ENCODE peak calls at places on chromosome 11, in ten cellular contexts. B is CD8-positive, alpha-beta T cell; W is upper lobe of right lung; O is heart left ventricle; I is astrocyte of the spinal cord; Y is IMR-90; R is epithelial cell of esophagus; T is transverse colon; L is esophagus muscularis mucosa; A is tibial nerve. Q is an unnamed sample.

GRCh38 chr11:121105063-121105480 is 4.0 kb downstream of the TECTA start:
- DNase-seq in B (no peak), W (no peak), O (peak), I (no peak), Y (peak), R (no peak), T (no peak), L (no peak), A (peak), Q (peak)

GRCh38 chr11:35305670-35306382 is 113.5 kb downstream of the SLC1A2 start:
- DNase-seq in B (peak), W (no peak), O (no peak), I (peak), Y (peak), R (peak), T (peak), L (no peak), A (no peak), Q (no peak)

GRCh38 chr11:85941380-85941973 is 86.3 kb downstream of the CCDC83 start:
- DNase-seq in B (no peak), W (no peak), O (peak), I (peak), Y (peak), R (peak), T (peak), L (no peak), A (peak), Q (peak)

GRCh38 chr11:103234974-103235373 is 125.7 kb downstream of the DYNC2H1 start:
- DNase-seq in B (no peak), W (no peak), O (no peak), I (peak), Y (peak), R (peak), T (no peak), L (no peak), A (no peak), Q (no peak)

GRCh38 chr11:130383363-130384168 is 44.8 kb downstream of the ADAMTS8 start:
- DNase-seq in B (no peak), W (no peak), O (no peak), I (peak), Y (peak), R (no peak), T (no peak), L (no peak), A (no peak), Q (no peak)

GRCh38 chr11:46336781-46337180 is 10.5 kb upstream of the DGKZ start:
- DNase-seq in B (no peak), W (peak), O (no peak), I (no peak), Y (no peak), R (no peak), T (no peak), L (no peak), A (no peak), Q (no peak)

GRCh38 chr11:70067591-70068341 is 10.4 kb upstream of the ANO1 start:
- DNase-seq in B (no peak), W (no peak), O (no peak), I (no peak), Y (no peak), R (peak), T (no peak), L (peak), A (no peak), Q (peak)

GRCh38 chr11:119307219-119307618 is 9.7 kb downstream of the MCAM start:
- DNase-seq in B (no peak), W (no peak), O (no peak), I (no peak), Y (no peak), R (no peak), T (no peak), L (no peak), A (no peak), Q (no peak)

GRCh38 chr11:9219572-9219971 is 45.6 kb downstream of the DENND5A start:
- DNase-seq in B (no peak), W (no peak), O (no peak), I (peak), Y (peak), R (peak), T (no peak), L (no peak), A (peak), Q (no peak)

GRCh38 chr11:134331565-134332188 is at the start of gene GLB1L2:
- DNase-seq in B (peak), W (peak), O (peak), I (no peak), Y (no peak), R (peak), T (peak), L (peak), A (peak), Q (peak)

GRCh38 chr11:102085864-102086551 is 24.2 kb upstream of the YAP1 start:
- DNase-seq in B (no peak), W (no peak), O (no peak), I (peak), Y (peak), R (peak), T (no peak), L (no peak), A (no peak), Q (no peak)

GRCh38 chr11:75536786-75537629 is 11.3 kb upstream of the GDPD5 start:
- DNase-seq in B (peak), W (no peak), O (no peak), I (no peak), Y (peak), R (peak), T (no peak), L (no peak), A (no peak), Q (no peak)

GRCh38 chr11:75873417-75874148 is 58.6 kb downstream of the UVRAG start:
- DNase-seq in B (no peak), W (no peak), O (no peak), I (no peak), Y (no peak), R (no peak), T (no peak), L (no peak), A (no peak), Q (no peak)

GRCh38 chr11:99920956-99921355 is 766.1 kb upstream of the ARHGAP42 start:
- DNase-seq in B (no peak), W (no peak), O (no peak), I (no peak), Y (no peak), R (no peak), T (no peak), L (no peak), A (no peak), Q (no peak)

DNA sequence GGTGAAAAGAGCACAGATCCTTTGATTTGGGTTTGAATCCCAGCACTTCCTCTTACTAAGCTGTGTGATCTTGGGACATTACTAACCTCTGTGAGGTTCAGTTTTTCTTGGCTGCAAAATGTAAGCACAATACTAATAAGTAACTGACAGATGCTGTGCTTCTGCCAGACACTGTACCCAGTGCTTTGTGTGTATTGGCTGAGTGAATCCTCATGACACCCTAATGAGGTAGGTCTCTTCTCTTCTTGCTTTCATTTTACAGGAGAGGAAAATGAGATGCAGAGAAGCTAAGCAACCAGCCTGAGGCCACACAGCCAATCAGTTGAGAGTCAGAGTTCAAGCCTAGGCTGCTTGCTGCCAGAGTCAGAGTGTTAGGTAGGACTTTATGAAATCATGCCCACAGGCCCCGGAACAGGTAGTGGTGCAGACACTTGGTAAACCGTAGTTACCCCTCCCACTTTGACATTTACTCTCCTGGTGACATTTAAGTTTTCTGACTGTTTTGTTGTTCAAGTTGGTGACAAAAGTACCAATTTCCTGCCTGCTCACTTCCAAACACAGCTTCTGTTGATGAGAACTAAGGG is 21.2 kb downstream of the PTPRJ start:
- DNase-seq in B (peak), W (no peak), O (no peak), I (peak), Y (peak), R (no peak), T (peak), L (no peak), A (no peak), Q (no peak)
- H3K4me3 ChIP-seq in B (peak), W (no peak), O (no peak), I (no peak), Y (no peak), R (no peak), T (no peak), L (no peak), A (no peak), Q (no peak)

GRCh38 chr11:118142809-118143208 is 9.8 kb downstream of the SCN4B start:
- DNase-seq in B (no peak), W (peak), O (no peak), I (no peak), Y (no peak), R (peak), T (peak), L (no peak), A (no peak), Q (peak)
- H3K4me3 ChIP-seq in B (no peak), W (no peak), O (no peak), I (no peak), Y (no peak), R (no peak), T (no peak), L (no peak), A (no peak), Q (no peak)

GRCh38 chr11:114163830-114164401 is 104.4 kb downstream of the ZBTB16 start:
- DNase-seq in B (no peak), W (no peak), O (no peak), I (peak), Y (no peak), R (peak), T (peak), L (no peak), A (peak), Q (peak)
- H3K4me3 ChIP-seq in B (no peak), W (no peak), O (peak), I (no peak), Y (no peak), R (no peak), T (no peak), L (peak), A (no peak), Q (peak)

GRCh38 chr11:123247813-123248379 is 52.8 kb upstream of the CLMP start:
- DNase-seq in B (no peak), W (no peak), O (no peak), I (no peak), Y (no peak), R (no peak), T (no peak), L (no peak), A (no peak), Q (no peak)

GRCh38 chr11:123247498-123247799 is 52.4 kb upstream of the CLMP start:
- DNase-seq in B (no peak), W (no peak), O (no peak), I (no peak), Y (no peak), R (no peak), T (no peak), L (no peak), A (no peak), Q (no peak)

GRCh38 chr11:123249354-123249753 is 54.3 kb upstream of the CLMP start:
- DNase-seq in B (no peak), W (no peak), O (no peak), I (no peak), Y (peak), R (no peak), T (no peak), L (no peak), A (no peak), Q (no peak)

GRCh38 chr11:123245567-123245966 is 50.5 kb upstream of the CLMP start:
- DNase-seq in B (no peak), W (no peak), O (no peak), I (no peak), Y (no peak), R (no peak), T (no peak), L (no peak), A (no peak), Q (no peak)

DNA sequence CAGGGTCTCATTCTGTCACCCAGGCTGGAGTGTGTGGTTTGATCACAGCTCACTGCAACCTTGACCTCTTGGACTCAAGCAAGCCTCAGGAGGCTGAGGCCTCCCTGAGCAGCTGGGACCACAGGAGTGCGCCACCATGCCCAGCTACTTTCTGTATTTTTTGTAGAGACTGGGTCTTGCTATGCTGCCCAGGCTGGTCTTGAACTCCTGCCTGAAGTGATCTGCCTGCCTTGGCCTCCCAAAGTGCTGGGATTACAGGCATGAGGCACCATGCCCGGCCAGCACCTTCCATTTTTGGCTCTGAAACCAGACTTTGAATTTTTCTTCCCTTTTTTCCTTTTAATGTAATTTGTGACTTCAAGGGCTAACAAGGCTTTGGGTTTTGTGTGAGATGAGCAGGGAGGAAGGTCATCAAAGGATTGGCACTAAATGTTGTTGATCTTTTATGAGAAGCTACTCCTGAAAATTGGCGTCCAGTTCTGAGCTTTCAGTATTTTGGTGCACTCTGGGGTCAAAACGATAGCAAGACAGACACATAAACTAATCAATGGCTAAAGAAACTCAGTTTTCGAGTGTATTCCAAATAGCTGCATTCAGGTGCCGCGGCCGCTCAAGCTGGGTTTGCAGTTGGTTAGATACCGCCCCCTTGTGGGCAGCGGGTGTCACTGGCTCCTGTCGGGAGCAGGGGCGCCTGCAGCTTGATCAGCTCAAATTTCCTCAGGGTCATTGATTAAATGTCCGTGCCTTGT is 51.9 kb upstream of the CLMP start:
- DNase-seq in B (peak), W (peak), O (peak), I (peak), Y (peak), R (peak), T (peak), L (no peak), A (peak), Q (peak)
- H3K4me3 ChIP-seq in B (no peak), W (no peak), O (no peak), I (no peak), Y (no peak), R (no peak), T (no peak), L (no peak), A (no peak), Q (no peak)

GRCh38 chr11:66126808-66127555 is 56.9 kb downstream of the PACS1 start:
- DNase-seq in B (peak), W (peak), O (peak), I (peak), Y (peak), R (peak), T (peak), L (no peak), A (peak), Q (peak)
- H3K4me3 ChIP-seq in B (peak), W (no peak), O (peak), I (no peak), Y (no peak), R (no peak), T (no peak), L (no peak), A (no peak), Q (no peak)

GRCh38 chr11:73140213-73141030 is 1.7 kb downstream of the FCHSD2 start:
- DNase-seq in B (no peak), W (no peak), O (peak), I (peak), Y (peak), R (peak), T (no peak), L (peak), A (no peak), Q (no peak)

GRCh38 chr11:73139476-73140198 is 2.5 kb downstream of the FCHSD2 start:
- DNase-seq in B (no peak), W (no peak), O (no peak), I (peak), Y (peak), R (no peak), T (no peak), L (no peak), A (no peak), Q (no peak)

GRCh38 chr11:73137942-73138274 is 4.2 kb downstream of the FCHSD2 start:
- DNase-seq in B (no peak), W (no peak), O (no peak), I (no peak), Y (no peak), R (no peak), T (no peak), L (no peak), A (no peak), Q (no peak)

GRCh38 chr11:73135346-73136284 is 6.5 kb downstream of the FCHSD2 start:
- DNase-seq in B (no peak), W (no peak), O (no peak), I (no peak), Y (no peak), R (no peak), T (no peak), L (no peak), A (no peak), Q (no peak)

GRCh38 chr11:73137262-73137941 is 4.7 kb downstream of the FCHSD2 start:
- DNase-seq in B (no peak), W (no peak), O (no peak), I (no peak), Y (no peak), R (no peak), T (no peak), L (no peak), A (no peak), Q (no peak)
- H3K4me3 ChIP-seq in B (no peak), W (no peak), O (no peak), I (no peak), Y (no peak), R (no peak), T (no peak), L (no peak), A (no peak), Q (no peak)

DNA sequence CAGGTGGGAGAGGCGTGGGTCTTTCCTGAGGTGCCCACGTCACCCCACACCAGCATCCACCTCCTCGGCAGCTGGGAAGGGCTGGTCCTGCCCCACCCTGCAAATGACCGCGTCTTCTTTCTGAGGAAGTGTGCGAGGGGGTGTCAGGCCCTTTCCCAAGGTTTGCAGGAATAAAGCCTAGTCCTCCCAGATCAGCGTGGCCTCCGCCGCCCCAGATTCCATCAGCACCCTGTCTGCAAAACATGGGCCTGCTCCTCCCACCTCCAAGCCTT is 14.4 kb upstream of the SLC39A13 start:
- DNase-seq in B (no peak), W (peak), O (no peak), I (no peak), Y (no peak), R (no peak), T (no peak), L (no peak), A (no peak), Q (peak)
- H3K4me3 ChIP-seq in B (peak), W (peak), O (peak), I (no peak), Y (no peak), R (no peak), T (no peak), L (no peak), A (no peak), Q (no peak)

GRCh38 chr11:703515-703914 is 2.5 kb upstream of the EPS8L2 start:
- DNase-seq in B (no peak), W (no peak), O (no peak), I (no peak), Y (no peak), R (no peak), T (no peak), L (no peak), A (no peak), Q (no peak)

GRCh38 chr11:704189-704798 is 1.7 kb upstream of the EPS8L2 start:
- DNase-seq in B (no peak), W (no peak), O (no peak), I (no peak), Y (no peak), R (no peak), T (no peak), L (no peak), A (no peak), Q (no peak)

GRCh38 chr11:704799-705645 is 1.0 kb upstream of the EPS8L2 start:
- DNase-seq in B (no peak), W (peak), O (no peak), I (no peak), Y (no peak), R (peak), T (peak), L (no peak), A (no peak), Q (peak)

GRCh38 chr11:701741-702513 is 4.1 kb upstream of the EPS8L2 start:
- DNase-seq in B (no peak), W (no peak), O (no peak), I (no peak), Y (no peak), R (no peak), T (no peak), L (no peak), A (no peak), Q (no peak)

GRCh38 chr11:702731-703461 is 3.1 kb upstream of the EPS8L2 start:
- DNase-seq in B (no peak), W (peak), O (no peak), I (no peak), Y (no peak), R (no peak), T (peak), L (no peak), A (no peak), Q (peak)
- H3K4me3 ChIP-seq in B (no peak), W (no peak), O (no peak), I (no peak), Y (no peak), R (no peak), T (no peak), L (no peak), A (no peak), Q (no peak)

GRCh38 chr11:6225896-6226295 is 8.5 kb downstream of the FHIP1B start:
- DNase-seq in B (no peak), W (no peak), O (no peak), I (no peak), Y (no peak), R (no peak), T (peak), L (no peak), A (no peak), Q (no peak)

GRCh38 chr11:6233984-6234313 is 487 bp downstream of the FHIP1B start:
- DNase-seq in B (no peak), W (no peak), O (no peak), I (no peak), Y (no peak), R (no peak), T (peak), L (no peak), A (no peak), Q (no peak)

GRCh38 chr11:6232899-6233298 is 1.5 kb downstream of the FHIP1B start:
- DNase-seq in B (no peak), W (no peak), O (no peak), I (no peak), Y (no peak), R (no peak), T (no peak), L (no peak), A (no peak), Q (no peak)

GRCh38 chr11:6228520-6228919 is 5.9 kb downstream of the FHIP1B start:
- DNase-seq in B (no peak), W (no peak), O (no peak), I (no peak), Y (no peak), R (no peak), T (no peak), L (no peak), A (no peak), Q (no peak)

DNA sequence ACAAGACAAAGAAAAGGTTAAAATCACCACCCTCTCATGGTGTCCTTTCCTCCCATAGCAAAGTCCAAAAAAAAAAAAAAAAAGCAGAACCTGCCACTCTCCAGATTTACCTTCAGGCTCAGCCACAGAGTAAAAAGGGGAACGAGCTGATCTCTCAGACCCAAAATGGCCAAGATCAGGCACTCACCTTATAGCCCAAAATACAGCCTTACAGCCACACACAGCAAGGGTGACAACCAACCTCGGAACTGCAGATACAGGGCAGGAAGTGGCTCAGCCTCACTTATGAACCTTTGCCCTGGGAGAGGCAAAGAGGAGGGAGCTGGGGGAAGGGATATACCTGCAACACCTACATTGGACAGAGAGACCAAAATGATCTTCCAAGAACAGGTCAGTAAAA is 4.5 kb downstream of the FHIP1B start:
- DNase-seq in B (no peak), W (no peak), O (no peak), I (no peak), Y (no peak), R (no peak), T (peak), L (no peak), A (no peak), Q (no peak)
- H3K4me3 ChIP-seq in B (no peak), W (no peak), O (no peak), I (no peak), Y (no peak), R (no peak), T (no peak), L (no peak), A (no peak), Q (no peak)

Q was measured in sigmoid colon.